ENCODE peak calls at places on chromosome 14, in seven cellular contexts. T is body of pancreas; S is neural progenitor cell; N is CD8-positive, alpha-beta T cell; V is stomach; C is MM.1S; X is hepatocyte. D is an unnamed sample. For H3K9me3, the result is how much of the 10 kb centered on the place peaks cover.

GRCh38 chr14:52044791-52045522 is 23.9 kb downstream of the NID2 start:
- DNase-seq in T (peak), S (no peak), N (no peak), V (no peak), C (no peak), X (no peak), D (no peak)

GRCh38 chr14:58747181-58747580 is 109.4 kb downstream of the DACT1 start:
- DNase-seq in T (peak), S (no peak), N (no peak), V (no peak), C (no peak), X (peak), D (peak)

GRCh38 chr14:86153480-86153879 is 623.5 kb downstream of the FLRT2 start:
- DNase-seq in T (no peak), S (peak), N (no peak), V (no peak), C (no peak), X (no peak), D (no peak)

GRCh38 chr14:100072783-100073346 is 7.6 kb downstream of the EVL start:
- DNase-seq in T (no peak), S (no peak), N (peak), V (peak), C (peak), X (no peak), D (no peak)

GRCh38 chr14:68191567-68192321 is 372.2 kb downstream of the RAD51B start:
- DNase-seq in T (peak), S (no peak), N (no peak), V (no peak), C (no peak), X (peak), D (no peak)

GRCh38 chr14:54129850-54130640 is 173.4 kb upstream of the BMP4 start:
- DNase-seq in T (no peak), S (no peak), N (no peak), V (no peak), C (no peak), X (no peak), D (no peak)

GRCh38 chr14:58815046-58815701 is 177.4 kb downstream of the DACT1 start:
- DNase-seq in T (no peak), S (no peak), N (no peak), V (no peak), C (no peak), X (no peak), D (no peak)

GRCh38 chr14:67940894-67941455 is 121.4 kb downstream of the RAD51B start:
- DNase-seq in T (peak), S (peak), N (no peak), V (peak), C (no peak), X (no peak), D (peak)

GRCh38 chr14:102491366-102491765 is 18.2 kb downstream of the ANKRD9 start:
- DNase-seq in T (no peak), S (no peak), N (no peak), V (no peak), C (no peak), X (no peak), D (no peak)

GRCh38 chr14:23182372-23183014 is 967 bp downstream of the SLC7A8 start:
- DNase-seq in T (peak), S (peak), N (peak), V (peak), C (peak), X (peak), D (no peak)

GRCh38 chr14:26839481-26839880 is 241.6 kb upstream of the NOVA1 start:
- DNase-seq in T (no peak), S (no peak), N (no peak), V (no peak), C (no peak), X (no peak), D (no peak)

GRCh38 chr14:54117401-54117800 is 160.8 kb upstream of the BMP4 start:
- DNase-seq in T (no peak), S (no peak), N (no peak), V (no peak), C (no peak), X (no peak), D (no peak)

GRCh38 chr14:74645244-74645643 is 33.2 kb upstream of the LTBP2 start:
- DNase-seq in T (no peak), S (no peak), N (no peak), V (no peak), C (no peak), X (no peak), D (no peak)

GRCh38 chr14:77143071-77143470 is 1.5 kb upstream of the ZDHHC22 start:
- DNase-seq in T (no peak), S (no peak), N (no peak), V (no peak), C (no peak), X (no peak), D (no peak)

GRCh38 chr14:91286530-91286937 is 42.0 kb upstream of the GPR68 start:
- DNase-seq in T (peak), S (peak), N (peak), V (peak), C (peak), X (peak), D (peak)

GRCh38 chr14:79911762-79912161 is 299.5 kb downstream of the DIO2 start:
- DNase-seq in T (no peak), S (no peak), N (no peak), V (no peak), C (no peak), X (no peak), D (no peak)

GRCh38 chr14:82080319-82080718 is 546.7 kb upstream of the SEL1L start:
- DNase-seq in T (no peak), S (peak), N (no peak), V (no peak), C (no peak), X (no peak), D (no peak)

GRCh38 chr14:21089877-21090193 is 8.6 kb downstream of the ZNF219 start:
- DNase-seq in T (no peak), S (no peak), N (no peak), V (no peak), C (no peak), X (no peak), D (no peak)
- H3K9me3 ChIP-seq in T (under half), S (under half), N (under half), V (under half), C (under half), X (under half), D (under half)

DNA sequence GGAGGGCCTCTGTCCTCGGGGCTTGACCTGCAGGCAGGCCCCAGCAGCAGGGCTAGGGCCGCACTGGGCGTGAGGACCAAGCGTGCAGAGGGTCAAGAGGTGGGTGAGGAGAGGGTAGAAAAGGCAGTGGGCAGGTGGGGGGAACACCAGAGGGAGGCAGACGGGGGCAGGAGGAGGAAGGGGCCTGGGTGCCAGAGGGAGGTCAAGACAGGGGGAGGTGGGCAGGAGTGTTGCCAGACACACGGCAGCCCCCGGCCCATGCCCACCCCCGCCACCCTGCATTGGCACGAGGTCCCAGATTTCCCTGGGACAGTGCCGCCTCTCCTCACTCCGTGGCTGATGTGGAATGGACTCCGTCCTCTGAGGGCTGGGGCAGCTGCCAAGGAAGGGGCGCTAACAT is 8.2 kb downstream of the TMEM121 start:
- DNase-seq in T (no peak), S (no peak), N (no peak), V (no peak), C (no peak), X (peak), D (no peak)
- H3K9me3 ChIP-seq in T (under half), S (under half), N (under half), V (under half), C (under half), X (under half), D (under half)

GRCh38 chr14:103607039-103607668 is 21.9 kb upstream of the KLC1 start:
- DNase-seq in T (peak), S (peak), N (peak), V (peak), C (peak), X (peak), D (peak)
- H3K9me3 ChIP-seq in T (under half), S (under half), N (under half), V (under half), C (under half), X (under half), D (under half)

DNA sequence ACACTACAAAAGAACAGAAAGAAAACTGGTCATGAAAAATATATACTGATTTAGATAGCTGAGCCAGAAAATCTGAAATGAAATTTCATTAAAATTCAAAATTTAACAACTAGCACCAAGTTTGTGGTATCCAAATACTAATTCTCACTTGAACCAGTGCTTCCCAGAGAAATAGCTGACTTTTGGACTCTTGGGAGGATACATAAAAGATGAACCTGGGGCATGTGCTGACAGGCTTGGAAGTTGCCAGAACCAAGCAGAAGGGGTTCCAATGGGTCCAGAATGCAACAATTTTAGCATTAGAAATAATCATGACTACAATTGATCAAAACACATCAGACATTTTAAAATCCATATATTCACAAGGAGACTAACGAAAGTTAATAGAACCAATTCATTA is 175.0 kb downstream of the MDGA2 start:
- DNase-seq in T (no peak), S (no peak), N (no peak), V (no peak), C (no peak), X (no peak), D (no peak)
- H3K9me3 ChIP-seq in T (under half), S (under half), N (under half), V (under half), C (under half), X (under half), D (under half)

GRCh38 chr14:104232070-104232484 is 93.7 kb downstream of the KIF26A start:
- DNase-seq in T (no peak), S (no peak), N (no peak), V (no peak), C (no peak), X (no peak), D (no peak)
- H3K9me3 ChIP-seq in T (under half), S (under half), N (under half), V (under half), C (under half), X (under half), D (half or more)

DNA sequence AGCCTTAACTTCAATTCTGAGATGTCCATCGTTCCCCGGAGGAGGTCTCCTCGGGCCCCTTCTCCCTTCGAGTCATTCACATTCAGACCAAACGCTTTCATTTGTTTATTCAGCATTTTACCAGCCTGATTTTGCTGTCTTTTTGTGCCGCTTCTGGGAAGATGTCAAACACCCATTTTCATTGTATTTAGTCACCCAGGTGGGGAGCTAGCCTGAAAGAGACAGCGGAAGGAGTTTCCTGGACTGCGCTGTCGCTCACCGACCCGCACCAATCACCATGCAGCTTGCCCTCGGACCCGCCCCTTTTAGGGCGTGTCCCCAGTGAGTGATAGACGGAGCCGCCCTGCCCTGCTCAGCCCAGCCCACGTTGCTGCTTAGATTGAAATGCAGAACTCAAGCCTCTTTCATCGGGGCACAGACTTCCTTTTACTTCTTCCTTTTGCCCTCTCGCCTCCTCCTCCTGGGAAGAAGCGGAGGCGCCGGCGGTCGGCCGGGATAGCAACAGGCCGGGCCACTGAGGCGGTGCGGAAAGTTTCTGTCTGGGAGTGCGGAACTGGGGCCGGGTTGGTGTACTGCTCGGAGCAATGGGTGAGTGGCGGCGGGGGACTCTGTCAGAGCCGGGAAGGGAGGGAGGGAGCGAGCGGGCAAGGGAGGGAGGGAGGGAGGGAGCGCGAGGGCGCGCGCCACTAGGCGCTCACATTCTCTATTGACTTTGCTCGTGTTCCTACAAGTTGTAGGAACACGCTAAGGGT is at the start of gene PAX9:
- DNase-seq in T (peak), S (peak), N (no peak), V (peak), C (peak), X (peak), D (no peak)
- H3K9me3 ChIP-seq in T (under half), S (under half), N (under half), V (under half), C (under half), X (under half), D (under half)

GRCh38 chr14:105907276-105907675 is 380.9 kb downstream of the TMEM121 start:
- DNase-seq in T (no peak), S (no peak), N (no peak), V (no peak), C (no peak), X (no peak), D (no peak)
- H3K9me3 ChIP-seq in T (under half), S (under half), N (under half), V (under half), C (under half), X (under half), D (half or more)

DNA sequence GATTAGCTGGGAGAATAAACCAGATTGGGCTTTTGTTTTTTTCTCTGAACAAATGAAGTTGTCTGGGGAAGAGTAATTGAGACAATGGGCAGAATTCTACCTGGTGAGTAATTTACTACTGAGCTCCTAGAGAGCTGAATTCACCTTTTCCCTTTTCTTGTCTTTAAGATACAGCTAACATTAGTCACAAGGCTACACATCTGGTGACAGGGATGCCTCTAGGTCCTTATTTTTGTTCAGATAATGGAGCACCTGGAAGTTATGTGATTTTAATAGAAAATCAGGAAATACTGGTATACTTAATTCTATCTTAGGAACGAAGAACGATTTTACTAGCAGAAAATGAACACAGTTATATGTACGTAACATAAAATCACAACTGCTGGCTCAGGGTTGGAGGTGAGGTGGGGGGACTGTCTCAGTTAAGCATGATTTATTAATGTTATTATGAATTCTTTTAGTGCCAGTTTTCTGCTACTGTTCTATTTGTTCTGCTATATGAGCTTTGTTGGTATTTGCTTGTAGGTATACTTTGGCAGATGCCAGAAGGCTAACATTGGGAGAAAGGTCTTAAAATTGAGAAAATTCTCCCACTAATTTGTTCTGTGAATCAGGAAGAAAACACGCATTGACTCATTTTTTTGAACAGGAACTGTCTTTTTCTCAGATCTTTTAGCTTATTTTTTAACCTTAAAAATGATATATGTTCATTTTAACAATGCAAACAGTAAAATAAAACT is 482.7 kb upstream of the RGS6 start:
- DNase-seq in T (no peak), S (no peak), N (no peak), V (no peak), C (no peak), X (no peak), D (no peak)
- H3K9me3 ChIP-seq in T (under half), S (under half), N (under half), V (under half), C (under half), X (under half), D (under half)